ENCODE peak calls at places on chromosomes 2 and 18, in ten cellular contexts. One of them, this sample, is unnamed.

GRCh38 chr18:59279193-59279592 is 5.9 kb upstream of the RAX start:
- DNase-seq in adrenal gland: no peak
- DNase-seq in SHP77 treated with DMSO at 0.1 percent for 48 hours: no peak
- DNase-seq in body of pancreas: no peak
- DNase-seq in GM23338: no peak
- DNase-seq in stimulated activated CD8-positive, alpha-beta memory T cell treated with anti-CD3 and anti-CD28 coated beads, Interleukin-15, amount 100 ng/mL, for 24 hours: no peak
- DNase-seq in NCI-H69: no peak
- DNase-seq in CD8-positive, alpha-beta T cell: no peak
- DNase-seq in HS-27A: no peak
- DNase-seq in HAP-1: no peak
- DNase-seq in this sample: no peak

GRCh38 chr2:147665035-147665434 is 179.8 kb upstream of the ACVR2A start:
- DNase-seq in stimulated activated CD8-positive, alpha-beta memory T cell treated with anti-CD3 and anti-CD28 coated beads, Interleukin-15, amount 100 ng/mL, for 24 hours: no peak
- DNase-seq in GM23338: no peak
- DNase-seq in HAP-1: no peak
- DNase-seq in CD8-positive, alpha-beta T cell: no peak
- DNase-seq in adrenal gland: no peak
- DNase-seq in SHP77 treated with DMSO at 0.1 percent for 48 hours: no peak
- DNase-seq in body of pancreas: no peak
- DNase-seq in NCI-H69: no peak
- DNase-seq in HS-27A: no peak
- DNase-seq in this sample: no peak

GRCh38 chr2:172931923-172932520 is 143.6 kb upstream of the MAP3K20 start:
- DNase-seq in CD8-positive, alpha-beta T cell: peak
- DNase-seq in NCI-H69: peak
- DNase-seq in adrenal gland: peak
- DNase-seq in HAP-1: peak
- DNase-seq in body of pancreas: peak
- DNase-seq in GM23338: peak
- DNase-seq in stimulated activated CD8-positive, alpha-beta memory T cell treated with anti-CD3 and anti-CD28 coated beads, Interleukin-15, amount 100 ng/mL, for 24 hours: peak
- DNase-seq in HS-27A: no peak
- DNase-seq in SHP77 treated with DMSO at 0.1 percent for 48 hours: no peak
- DNase-seq in this sample: peak

GRCh38 chr2:75619992-75620740 is 26.4 kb upstream of the MRPL19 start:
- DNase-seq in stimulated activated CD8-positive, alpha-beta memory T cell treated with anti-CD3 and anti-CD28 coated beads, Interleukin-15, amount 100 ng/mL, for 24 hours: no peak
- DNase-seq in HAP-1: no peak
- DNase-seq in GM23338: no peak
- DNase-seq in adrenal gland: no peak
- DNase-seq in SHP77 treated with DMSO at 0.1 percent for 48 hours: no peak
- DNase-seq in HS-27A: peak
- DNase-seq in body of pancreas: no peak
- DNase-seq in NCI-H69: no peak
- DNase-seq in CD8-positive, alpha-beta T cell: no peak
- DNase-seq in this sample: no peak

GRCh38 chr2:138061961-138062360 is 97.7 kb downstream of the HNMT start:
- DNase-seq in adrenal gland: no peak
- DNase-seq in GM23338: no peak
- DNase-seq in body of pancreas: no peak
- DNase-seq in HAP-1: no peak
- DNase-seq in HS-27A: no peak
- DNase-seq in SHP77 treated with DMSO at 0.1 percent for 48 hours: no peak
- DNase-seq in stimulated activated CD8-positive, alpha-beta memory T cell treated with anti-CD3 and anti-CD28 coated beads, Interleukin-15, amount 100 ng/mL, for 24 hours: no peak
- DNase-seq in CD8-positive, alpha-beta T cell: no peak
- DNase-seq in NCI-H69: peak
- DNase-seq in this sample: no peak

GRCh38 chr18:78787751-78788150 is 191.9 kb upstream of the SALL3 start:
- DNase-seq in HAP-1: no peak
- DNase-seq in NCI-H69: no peak
- DNase-seq in stimulated activated CD8-positive, alpha-beta memory T cell treated with anti-CD3 and anti-CD28 coated beads, Interleukin-15, amount 100 ng/mL, for 24 hours: no peak
- DNase-seq in HS-27A: no peak
- DNase-seq in CD8-positive, alpha-beta T cell: no peak
- DNase-seq in body of pancreas: no peak
- DNase-seq in GM23338: no peak
- DNase-seq in SHP77 treated with DMSO at 0.1 percent for 48 hours: no peak
- DNase-seq in adrenal gland: no peak
- DNase-seq in this sample: no peak

GRCh38 chr2:27489118-27489497 is 435 bp downstream of the IFT172 start:
- DNase-seq in HS-27A: no peak
- DNase-seq in adrenal gland: no peak
- DNase-seq in body of pancreas: peak
- DNase-seq in SHP77 treated with DMSO at 0.1 percent for 48 hours: peak
- DNase-seq in CD8-positive, alpha-beta T cell: no peak
- DNase-seq in GM23338: peak
- DNase-seq in stimulated activated CD8-positive, alpha-beta memory T cell treated with anti-CD3 and anti-CD28 coated beads, Interleukin-15, amount 100 ng/mL, for 24 hours: no peak
- DNase-seq in HAP-1: peak
- DNase-seq in NCI-H69: peak
- DNase-seq in this sample: no peak

GRCh38 chr2:60867848-60868247 is 13.5 kb upstream of the REL start:
- DNase-seq in HS-27A: no peak
- DNase-seq in stimulated activated CD8-positive, alpha-beta memory T cell treated with anti-CD3 and anti-CD28 coated beads, Interleukin-15, amount 100 ng/mL, for 24 hours: no peak
- DNase-seq in adrenal gland: peak
- DNase-seq in HAP-1: no peak
- DNase-seq in body of pancreas: peak
- DNase-seq in SHP77 treated with DMSO at 0.1 percent for 48 hours: no peak
- DNase-seq in CD8-positive, alpha-beta T cell: no peak
- DNase-seq in GM23338: no peak
- DNase-seq in NCI-H69: no peak
- DNase-seq in this sample: no peak

GRCh38 chr2:219022616-219023015 is 18.7 kb downstream of the CFAP65 start:
- DNase-seq in stimulated activated CD8-positive, alpha-beta memory T cell treated with anti-CD3 and anti-CD28 coated beads, Interleukin-15, amount 100 ng/mL, for 24 hours: no peak
- DNase-seq in GM23338: no peak
- DNase-seq in NCI-H69: no peak
- DNase-seq in SHP77 treated with DMSO at 0.1 percent for 48 hours: no peak
- DNase-seq in HS-27A: no peak
- DNase-seq in CD8-positive, alpha-beta T cell: no peak
- DNase-seq in HAP-1: no peak
- DNase-seq in body of pancreas: no peak
- DNase-seq in adrenal gland: no peak
- DNase-seq in this sample: no peak

GRCh38 chr2:149278146-149278878 is 52.1 kb upstream of the LYPD6 start:
- DNase-seq in HAP-1: no peak
- DNase-seq in SHP77 treated with DMSO at 0.1 percent for 48 hours: no peak
- DNase-seq in HS-27A: no peak
- DNase-seq in body of pancreas: no peak
- DNase-seq in NCI-H69: peak
- DNase-seq in CD8-positive, alpha-beta T cell: no peak
- DNase-seq in stimulated activated CD8-positive, alpha-beta memory T cell treated with anti-CD3 and anti-CD28 coated beads, Interleukin-15, amount 100 ng/mL, for 24 hours: no peak
- DNase-seq in GM23338: no peak
- DNase-seq in adrenal gland: no peak
- DNase-seq in this sample: no peak

GRCh38 chr2:110095994-110096633 is 19.5 kb downstream of the MALL start:
- DNase-seq in SHP77 treated with DMSO at 0.1 percent for 48 hours: no peak
- DNase-seq in body of pancreas: no peak
- DNase-seq in HS-27A: no peak
- DNase-seq in CD8-positive, alpha-beta T cell: no peak
- DNase-seq in stimulated activated CD8-positive, alpha-beta memory T cell treated with anti-CD3 and anti-CD28 coated beads, Interleukin-15, amount 100 ng/mL, for 24 hours: no peak
- DNase-seq in adrenal gland: no peak
- DNase-seq in NCI-H69: no peak
- DNase-seq in HAP-1: no peak
- DNase-seq in GM23338: no peak
- DNase-seq in this sample: no peak

GRCh38 chr2:121699421-121700328 is 37.0 kb downstream of the NIFK start:
- DNase-seq in CD8-positive, alpha-beta T cell: peak
- DNase-seq in adrenal gland: peak
- DNase-seq in body of pancreas: peak
- DNase-seq in SHP77 treated with DMSO at 0.1 percent for 48 hours: peak
- DNase-seq in stimulated activated CD8-positive, alpha-beta memory T cell treated with anti-CD3 and anti-CD28 coated beads, Interleukin-15, amount 100 ng/mL, for 24 hours: peak
- DNase-seq in HS-27A: peak
- DNase-seq in GM23338: no peak
- DNase-seq in NCI-H69: peak
- DNase-seq in HAP-1: no peak
- DNase-seq in this sample: no peak

GRCh38 chr2:95351080-95351915 is 51.2 kb upstream of the FAHD2A start:
- DNase-seq in CD8-positive, alpha-beta T cell: no peak
- DNase-seq in adrenal gland: peak
- DNase-seq in HS-27A: no peak
- DNase-seq in HAP-1: no peak
- DNase-seq in body of pancreas: no peak
- DNase-seq in SHP77 treated with DMSO at 0.1 percent for 48 hours: no peak
- DNase-seq in stimulated activated CD8-positive, alpha-beta memory T cell treated with anti-CD3 and anti-CD28 coated beads, Interleukin-15, amount 100 ng/mL, for 24 hours: no peak
- DNase-seq in NCI-H69: no peak
- DNase-seq in GM23338: no peak
- DNase-seq in this sample: no peak

GRCh38 chr2:18910843-18911242 is 321.5 kb upstream of the NT5C1B start:
- DNase-seq in HAP-1: no peak
- DNase-seq in body of pancreas: peak
- DNase-seq in CD8-positive, alpha-beta T cell: no peak
- DNase-seq in HS-27A: peak
- DNase-seq in SHP77 treated with DMSO at 0.1 percent for 48 hours: no peak
- DNase-seq in GM23338: peak
- DNase-seq in stimulated activated CD8-positive, alpha-beta memory T cell treated with anti-CD3 and anti-CD28 coated beads, Interleukin-15, amount 100 ng/mL, for 24 hours: no peak
- DNase-seq in adrenal gland: no peak
- DNase-seq in NCI-H69: no peak
- DNase-seq in this sample: no peak

GRCh38 chr2:241638063-241638660 is 669 bp downstream of the ATG4B start:
- DNase-seq in NCI-H69: no peak
- DNase-seq in adrenal gland: no peak
- DNase-seq in SHP77 treated with DMSO at 0.1 percent for 48 hours: no peak
- DNase-seq in GM23338: no peak
- DNase-seq in HAP-1: no peak
- DNase-seq in stimulated activated CD8-positive, alpha-beta memory T cell treated with anti-CD3 and anti-CD28 coated beads, Interleukin-15, amount 100 ng/mL, for 24 hours: no peak
- DNase-seq in HS-27A: no peak
- DNase-seq in body of pancreas: no peak
- DNase-seq in CD8-positive, alpha-beta T cell: no peak
- DNase-seq in this sample: no peak

GRCh38 chr2:6896930-6897759 is 19.6 kb downstream of the RSAD2 start:
- DNase-seq in SHP77 treated with DMSO at 0.1 percent for 48 hours: peak
- DNase-seq in CD8-positive, alpha-beta T cell: no peak
- DNase-seq in HAP-1: peak
- DNase-seq in HS-27A: no peak
- DNase-seq in adrenal gland: no peak
- DNase-seq in stimulated activated CD8-positive, alpha-beta memory T cell treated with anti-CD3 and anti-CD28 coated beads, Interleukin-15, amount 100 ng/mL, for 24 hours: no peak
- DNase-seq in GM23338: peak
- DNase-seq in body of pancreas: no peak
- DNase-seq in NCI-H69: peak
- DNase-seq in this sample: no peak

GRCh38 chr2:239385096-239386000 is 15.5 kb downstream of the HDAC4 start:
- DNase-seq in body of pancreas: no peak
- DNase-seq in GM23338: no peak
- DNase-seq in HS-27A: no peak
- DNase-seq in NCI-H69: no peak
- DNase-seq in SHP77 treated with DMSO at 0.1 percent for 48 hours: no peak
- DNase-seq in HAP-1: no peak
- DNase-seq in adrenal gland: no peak
- DNase-seq in stimulated activated CD8-positive, alpha-beta memory T cell treated with anti-CD3 and anti-CD28 coated beads, Interleukin-15, amount 100 ng/mL, for 24 hours: no peak
- DNase-seq in CD8-positive, alpha-beta T cell: no peak
- DNase-seq in this sample: no peak

GRCh38 chr2:241841181-241842066 is 17.3 kb downstream of the PDCD1 start:
- DNase-seq in NCI-H69: no peak
- DNase-seq in HAP-1: no peak
- DNase-seq in SHP77 treated with DMSO at 0.1 percent for 48 hours: no peak
- DNase-seq in adrenal gland: peak
- DNase-seq in stimulated activated CD8-positive, alpha-beta memory T cell treated with anti-CD3 and anti-CD28 coated beads, Interleukin-15, amount 100 ng/mL, for 24 hours: no peak
- DNase-seq in CD8-positive, alpha-beta T cell: no peak
- DNase-seq in HS-27A: no peak
- DNase-seq in body of pancreas: no peak
- DNase-seq in GM23338: no peak
- DNase-seq in this sample: no peak

GRCh38 chr18:8673276-8674209 is 31.8 kb upstream of the MTCL1 start:
- DNase-seq in HS-27A: no peak
- DNase-seq in stimulated activated CD8-positive, alpha-beta memory T cell treated with anti-CD3 and anti-CD28 coated beads, Interleukin-15, amount 100 ng/mL, for 24 hours: no peak
- DNase-seq in NCI-H69: peak
- DNase-seq in CD8-positive, alpha-beta T cell: no peak
- DNase-seq in SHP77 treated with DMSO at 0.1 percent for 48 hours: no peak
- DNase-seq in body of pancreas: no peak
- DNase-seq in HAP-1: no peak
- DNase-seq in adrenal gland: no peak
- DNase-seq in GM23338: no peak
- DNase-seq in this sample: no peak

GRCh38 chr2:31523871-31524492 is 56.8 kb downstream of the SRD5A2 start:
- DNase-seq in SHP77 treated with DMSO at 0.1 percent for 48 hours: peak
- DNase-seq in CD8-positive, alpha-beta T cell: peak
- DNase-seq in body of pancreas: peak
- DNase-seq in GM23338: peak
- DNase-seq in stimulated activated CD8-positive, alpha-beta memory T cell treated with anti-CD3 and anti-CD28 coated beads, Interleukin-15, amount 100 ng/mL, for 24 hours: peak
- DNase-seq in HAP-1: peak
- DNase-seq in HS-27A: peak
- DNase-seq in NCI-H69: peak
- DNase-seq in adrenal gland: peak
- DNase-seq in this sample: no peak

GRCh38 chr2:207533609-207534008 is 3.8 kb downstream of the CREB1 start:
- DNase-seq in body of pancreas: no peak
- DNase-seq in HS-27A: no peak
- DNase-seq in stimulated activated CD8-positive, alpha-beta memory T cell treated with anti-CD3 and anti-CD28 coated beads, Interleukin-15, amount 100 ng/mL, for 24 hours: no peak
- DNase-seq in NCI-H69: peak
- DNase-seq in GM23338: no peak
- DNase-seq in HAP-1: no peak
- DNase-seq in SHP77 treated with DMSO at 0.1 percent for 48 hours: no peak
- DNase-seq in CD8-positive, alpha-beta T cell: no peak
- DNase-seq in adrenal gland: no peak
- DNase-seq in this sample: no peak

GRCh38 chr2:45119855-45120254 is 110.6 kb upstream of the SIX2 start:
- DNase-seq in GM23338: no peak
- DNase-seq in HS-27A: peak
- DNase-seq in stimulated activated CD8-positive, alpha-beta memory T cell treated with anti-CD3 and anti-CD28 coated beads, Interleukin-15, amount 100 ng/mL, for 24 hours: no peak
- DNase-seq in SHP77 treated with DMSO at 0.1 percent for 48 hours: no peak
- DNase-seq in CD8-positive, alpha-beta T cell: no peak
- DNase-seq in NCI-H69: no peak
- DNase-seq in HAP-1: no peak
- DNase-seq in body of pancreas: no peak
- DNase-seq in adrenal gland: no peak
- DNase-seq in this sample: no peak

GRCh38 chr2:20097889-20098714 is 46.7 kb upstream of the LAPTM4A start:
- DNase-seq in GM23338: peak
- DNase-seq in CD8-positive, alpha-beta T cell: peak
- DNase-seq in body of pancreas: peak
- DNase-seq in SHP77 treated with DMSO at 0.1 percent for 48 hours: peak
- DNase-seq in adrenal gland: peak
- DNase-seq in HS-27A: peak
- DNase-seq in stimulated activated CD8-positive, alpha-beta memory T cell treated with anti-CD3 and anti-CD28 coated beads, Interleukin-15, amount 100 ng/mL, for 24 hours: peak
- DNase-seq in HAP-1: peak
- DNase-seq in NCI-H69: peak
- DNase-seq in this sample: peak

GRCh38 chr2:173431191-173431590 is 76.5 kb downstream of the CDCA7 start:
- DNase-seq in GM23338: peak
- DNase-seq in NCI-H69: no peak
- DNase-seq in body of pancreas: no peak
- DNase-seq in HS-27A: no peak
- DNase-seq in adrenal gland: no peak
- DNase-seq in CD8-positive, alpha-beta T cell: no peak
- DNase-seq in stimulated activated CD8-positive, alpha-beta memory T cell treated with anti-CD3 and anti-CD28 coated beads, Interleukin-15, amount 100 ng/mL, for 24 hours: no peak
- DNase-seq in SHP77 treated with DMSO at 0.1 percent for 48 hours: no peak
- DNase-seq in HAP-1: no peak
- DNase-seq in this sample: no peak

GRCh38 chr18:28359177-28359576 is 182.2 kb upstream of the CDH2 start:
- DNase-seq in NCI-H69: peak
- DNase-seq in CD8-positive, alpha-beta T cell: no peak
- DNase-seq in body of pancreas: no peak
- DNase-seq in HAP-1: no peak
- DNase-seq in adrenal gland: no peak
- DNase-seq in stimulated activated CD8-positive, alpha-beta memory T cell treated with anti-CD3 and anti-CD28 coated beads, Interleukin-15, amount 100 ng/mL, for 24 hours: no peak
- DNase-seq in GM23338: no peak
- DNase-seq in SHP77 treated with DMSO at 0.1 percent for 48 hours: no peak
- DNase-seq in HS-27A: no peak
- DNase-seq in this sample: no peak

GRCh38 chr2:207223051-207223450 is 57.3 kb upstream of the KLF7 start:
- DNase-seq in HS-27A: no peak
- DNase-seq in GM23338: no peak
- DNase-seq in NCI-H69: peak
- DNase-seq in CD8-positive, alpha-beta T cell: no peak
- DNase-seq in SHP77 treated with DMSO at 0.1 percent for 48 hours: no peak
- DNase-seq in stimulated activated CD8-positive, alpha-beta memory T cell treated with anti-CD3 and anti-CD28 coated beads, Interleukin-15, amount 100 ng/mL, for 24 hours: no peak
- DNase-seq in HAP-1: no peak
- DNase-seq in body of pancreas: no peak
- DNase-seq in adrenal gland: no peak
- DNase-seq in this sample: no peak

GRCh38 chr18:79601234-79601633 is 78.4 kb upstream of the CTDP1 start:
- DNase-seq in HAP-1: no peak
- DNase-seq in NCI-H69: no peak
- DNase-seq in body of pancreas: no peak
- DNase-seq in HS-27A: no peak
- DNase-seq in CD8-positive, alpha-beta T cell: no peak
- DNase-seq in stimulated activated CD8-positive, alpha-beta memory T cell treated with anti-CD3 and anti-CD28 coated beads, Interleukin-15, amount 100 ng/mL, for 24 hours: no peak
- DNase-seq in adrenal gland: no peak
- DNase-seq in GM23338: no peak
- DNase-seq in SHP77 treated with DMSO at 0.1 percent for 48 hours: no peak
- DNase-seq in this sample: no peak

GRCh38 chr2:190023860-190024259 is 38.7 kb downstream of the MSTN start:
- DNase-seq in GM23338: peak
- DNase-seq in stimulated activated CD8-positive, alpha-beta memory T cell treated with anti-CD3 and anti-CD28 coated beads, Interleukin-15, amount 100 ng/mL, for 24 hours: no peak
- DNase-seq in SHP77 treated with DMSO at 0.1 percent for 48 hours: peak
- DNase-seq in body of pancreas: peak
- DNase-seq in adrenal gland: no peak
- DNase-seq in NCI-H69: peak
- DNase-seq in HAP-1: peak
- DNase-seq in CD8-positive, alpha-beta T cell: no peak
- DNase-seq in HS-27A: peak
- DNase-seq in this sample: no peak